ENCODE peak calls at places on chromosome 4, in six cellular contexts. G is astrocyte of the cerebellum, E is cardiac fibroblast, C is foreskin fibroblast, I is Calu3, T is MCF 10A. R is an unnamed sample.

GRCh38 chr4:100707786-100708185 is 190.0 kb upstream of the EMCN start:
- DNase-seq in E (no peak), G (no peak), T (no peak), I (no peak), C (no peak), R (no peak)

GRCh38 chr4:56128231-56128630 is 179.5 kb downstream of the CEP135 start:
- DNase-seq in E (peak), I (no peak), T (peak), C (no peak), G (peak), R (no peak)

GRCh38 chr4:74474345-74475099 is 29.6 kb downstream of the AREG start:
- DNase-seq in E (no peak), T (peak), C (peak), I (no peak), G (no peak), R (no peak)

GRCh38 chr4:152784490-152785195 is 4.9 kb downstream of the ARFIP1 start:
- DNase-seq in E (peak), C (peak), G (no peak), T (peak), I (peak), R (no peak)

GRCh38 chr4:64899563-64899962 is 490.3 kb upstream of the TECRL start:
- DNase-seq in C (no peak), G (peak), E (no peak), I (no peak), T (no peak), R (no peak)

GRCh38 chr4:143341186-143341755 is 4.6 kb downstream of the GAB1 start:
- DNase-seq in T (no peak), C (no peak), G (no peak), E (no peak), I (no peak), R (no peak)

GRCh38 chr4:3363411-3364141 is 70.8 kb downstream of the RGS12 start:
- DNase-seq in E (no peak), I (no peak), G (no peak), T (no peak), C (no peak), R (no peak)

GRCh38 chr4:1502976-1503375 is 96.7 kb upstream of the NKX1-1 start:
- DNase-seq in T (no peak), G (no peak), I (no peak), C (no peak), E (no peak), R (peak)

GRCh38 chr4:2789801-2790582 is 2.9 kb upstream of the SH3BP2 start:
- DNase-seq in C (no peak), I (no peak), T (no peak), G (no peak), E (no peak), R (no peak)

GRCh38 chr4:184647391-184648101 is 1.7 kb downstream of the CASP3 start:
- DNase-seq in I (no peak), T (peak), G (no peak), E (peak), C (no peak), R (no peak)

GRCh38 chr4:184651899-184652298 is 2.4 kb downstream of the PRIMPOL start:
- DNase-seq in G (no peak), I (no peak), C (no peak), T (no peak), E (no peak), R (no peak)

GRCh38 chr4:184648220-184649025 is 824 bp downstream of the CASP3 start:
- DNase-seq in T (peak), C (no peak), I (peak), E (peak), G (no peak), R (no peak)

GRCh38 chr4:184649971-184650855 is 675 bp downstream of the PRIMPOL start:
- DNase-seq in G (no peak), T (peak), I (no peak), E (peak), C (peak), R (no peak)

DNA sequence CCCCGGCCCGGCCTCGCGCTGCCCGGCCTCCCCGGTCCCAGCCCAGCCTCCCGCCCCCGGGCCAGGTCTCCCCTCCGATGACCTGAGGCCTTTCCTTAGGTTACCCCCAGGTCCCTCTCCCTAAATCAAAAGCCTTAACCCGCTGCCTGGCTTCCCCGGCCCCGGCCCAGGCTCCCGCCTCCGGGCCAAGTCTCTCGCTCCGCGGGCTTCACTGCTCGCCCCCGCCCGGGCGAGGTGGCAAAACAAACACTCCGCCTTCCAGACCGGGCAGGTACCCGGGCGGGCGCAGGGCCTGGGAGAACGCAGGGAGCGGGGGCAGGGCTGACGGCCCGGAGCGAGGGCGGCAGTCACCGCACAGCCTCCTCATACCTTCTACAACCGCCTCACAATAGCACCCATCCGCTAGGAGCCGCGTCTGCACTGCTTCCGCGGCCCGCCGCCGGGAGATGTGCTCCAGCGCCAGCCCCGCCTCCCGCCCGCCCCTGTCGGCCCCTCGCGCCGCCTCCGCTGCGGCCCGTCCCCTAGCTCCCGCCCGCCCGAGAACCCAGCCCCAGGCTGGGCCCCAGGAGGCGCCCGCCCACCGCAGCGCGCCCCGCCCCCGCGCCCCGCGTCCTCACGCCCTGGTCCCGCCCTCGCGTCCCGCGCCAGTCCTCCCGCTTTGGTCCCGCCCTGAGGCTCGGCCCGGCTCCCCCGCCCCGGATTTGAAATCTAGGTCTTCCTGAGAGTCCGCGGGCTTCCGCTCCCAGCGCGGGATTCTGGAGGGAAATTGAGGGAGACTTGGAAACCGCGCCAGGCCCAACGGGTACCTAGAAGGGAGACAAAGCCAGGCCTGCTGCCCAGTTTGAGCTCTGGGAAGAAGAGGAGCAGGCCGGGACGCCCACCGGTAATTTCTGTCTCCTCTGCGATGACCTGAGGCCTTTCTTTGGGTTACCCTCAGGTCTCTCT is at the start of the genes CASP3 and PRIMPOL:
- DNase-seq in I (peak), G (peak), T (peak), E (peak), C (peak), R (peak)
- TF ChIP-seq CTCF in I (no peak), G (peak), T (no peak), E (peak), C (peak), R (peak)

GRCh38 chr4:29966386-29966785 is 753.8 kb upstream of the PCDH7 start:
- DNase-seq in C (no peak), I (no peak), G (no peak), E (no peak), T (no peak), R (no peak)

GRCh38 chr4:29972121-29972520 is 748.0 kb upstream of the PCDH7 start:
- DNase-seq in I (no peak), T (no peak), G (no peak), E (no peak), C (no peak), R (no peak)

DNA sequence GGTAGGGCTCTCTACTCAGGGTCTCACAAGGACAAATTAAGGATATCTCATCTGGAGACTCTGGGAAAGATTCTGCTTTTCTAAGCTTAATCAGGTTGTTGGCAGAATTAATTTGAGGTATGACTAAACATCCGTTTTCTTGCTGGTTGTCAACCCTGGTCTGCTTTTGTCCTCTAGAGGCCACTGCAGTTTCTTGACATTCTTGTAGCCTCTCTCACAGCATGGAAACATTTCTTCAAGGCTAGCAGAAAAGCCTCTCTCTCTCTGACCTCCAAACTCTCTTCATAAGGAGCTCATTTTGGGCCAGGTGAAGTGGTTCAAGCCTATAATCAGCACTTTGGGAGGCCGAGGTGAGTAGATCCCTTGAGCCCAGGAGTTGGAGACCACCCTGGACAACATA is 749.5 kb upstream of the PCDH7 start:
- DNase-seq in T (peak), G (no peak), I (no peak), C (no peak), E (peak), R (no peak)
- TF ChIP-seq CTCF in T (peak), G (peak), I (no peak), C (no peak), E (no peak), R (peak)

GRCh38 chr4:83964996-83965541 is 429.2 kb downstream of the GPAT3 start:
- DNase-seq in I (no peak), G (no peak), C (peak), E (no peak), T (peak), R (no peak)

GRCh38 chr4:83959160-83959559 is 423.3 kb downstream of the GPAT3 start:
- DNase-seq in E (no peak), I (no peak), G (no peak), T (no peak), C (no peak), R (no peak)

GRCh38 chr4:83962492-83962891 is 426.6 kb downstream of the GPAT3 start:
- DNase-seq in G (no peak), C (no peak), E (no peak), I (no peak), T (no peak), R (no peak)

GRCh38 chr4:83961575-83961974 is 425.7 kb downstream of the GPAT3 start:
- DNase-seq in E (peak), G (no peak), T (peak), C (no peak), I (peak), R (no peak)
- TF ChIP-seq CTCF in E (peak), G (no peak), T (peak), C (peak), I (no peak), R (peak)

GRCh38 chr4:146291313-146291712 is 77.0 kb downstream of the REELD1 start:
- DNase-seq in E (no peak), T (no peak), I (no peak), G (no peak), C (no peak), R (no peak)
- TF ChIP-seq CTCF in E (no peak), T (no peak), I (no peak), G (no peak), C (no peak), R (no peak)

GRCh38 chr4:6686104-6686787 is 7.4 kb upstream of the S100P start:
- DNase-seq in T (no peak), G (no peak), I (no peak), E (no peak), C (no peak), R (no peak)

GRCh38 chr4:6687947-6688878 is 5.5 kb upstream of the S100P start:
- DNase-seq in I (peak), C (no peak), T (no peak), E (no peak), G (no peak), R (no peak)

GRCh38 chr4:6692379-6692778 is 1.3 kb upstream of the S100P start:
- DNase-seq in T (no peak), E (no peak), C (no peak), I (no peak), G (no peak), R (no peak)

GRCh38 chr4:6689506-6689960 is 4.1 kb upstream of the S100P start:
- DNase-seq in C (no peak), I (peak), G (no peak), T (no peak), E (no peak), R (no peak)

GRCh38 chr4:6688879-6689505 is 4.7 kb upstream of the S100P start:
- DNase-seq in G (peak), T (peak), I (peak), C (peak), E (peak), R (peak)
- TF ChIP-seq CTCF in G (no peak), T (no peak), I (no peak), C (no peak), E (no peak), R (no peak)

DNA sequence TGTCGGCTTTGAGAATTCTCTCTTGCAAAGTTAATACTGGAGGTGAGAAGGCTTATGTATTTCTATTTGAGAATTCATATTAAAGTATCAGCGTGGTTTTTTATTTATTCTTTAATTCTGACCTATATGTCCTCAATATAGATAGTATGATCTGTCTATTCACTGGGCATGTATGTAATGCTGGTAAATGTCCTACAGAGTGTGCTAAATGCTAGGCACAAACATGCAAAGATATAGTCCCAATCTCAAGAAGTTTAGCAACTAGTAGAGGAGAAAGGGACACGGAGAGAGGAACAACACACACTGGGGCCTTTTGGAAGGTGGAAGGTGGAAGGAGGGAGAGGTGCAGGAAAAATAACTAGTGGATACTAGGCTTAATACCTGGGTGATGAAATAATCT is 11.0 kb upstream of the BMPR1B start:
- DNase-seq in E (no peak), G (no peak), I (no peak), C (no peak), T (peak), R (no peak)
- TF ChIP-seq CTCF in E (peak), G (no peak), I (no peak), C (no peak), T (peak), R (no peak)

GRCh38 chr4:162943263-162943662 is 223.4 kb downstream of the NAF1 start:
- DNase-seq in E (no peak), G (no peak), T (no peak), C (no peak), I (no peak), R (no peak)
- TF ChIP-seq CTCF in E (no peak), G (peak), T (no peak), C (no peak), I (no peak), R (no peak)

GRCh38 chr4:182647901-182648300 is 269.3 kb downstream of the DCTD start:
- DNase-seq in I (no peak), E (no peak), T (no peak), G (no peak), C (no peak), R (no peak)

GRCh38 chr4:182642831-182643230 is 274.4 kb downstream of the DCTD start:
- DNase-seq in E (peak), C (no peak), T (peak), I (no peak), G (no peak), R (no peak)

GRCh38 chr4:182645511-182645910 is 271.7 kb downstream of the DCTD start:
- DNase-seq in I (no peak), T (no peak), E (peak), C (no peak), G (no peak), R (no peak)

GRCh38 chr4:182644326-182645050 is 272.7 kb downstream of the DCTD start:
- DNase-seq in C (no peak), E (peak), I (no peak), T (no peak), G (no peak), R (no peak)

DNA sequence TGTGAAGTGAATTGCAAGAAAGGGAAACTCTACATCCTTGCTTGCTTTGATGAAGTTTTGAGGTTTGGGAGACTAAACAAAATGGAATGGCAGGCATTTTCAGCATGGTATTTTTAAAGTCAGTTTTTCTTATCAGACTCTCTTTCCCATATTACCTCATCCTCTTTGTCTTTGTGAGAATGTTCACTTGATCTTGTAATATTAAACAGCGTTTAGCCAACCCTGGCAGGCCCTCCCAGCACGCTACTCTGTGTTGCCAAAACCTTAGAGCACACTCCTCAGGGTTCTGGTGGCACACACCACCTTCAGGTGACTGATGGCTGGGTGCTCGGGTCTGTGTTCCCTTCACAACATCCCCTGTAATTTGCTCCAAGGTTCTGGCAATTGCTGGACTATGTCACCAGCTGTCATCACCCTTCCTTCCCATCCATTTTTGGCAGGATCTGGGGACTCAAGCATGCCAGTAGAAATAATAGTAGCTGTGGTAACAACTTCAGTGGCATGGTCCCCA is 273.3 kb downstream of the DCTD start:
- DNase-seq in G (peak), I (no peak), C (peak), E (peak), T (no peak), R (no peak)
- TF ChIP-seq CTCF in G (no peak), I (no peak), C (no peak), E (no peak), T (no peak), R (no peak)

DNA sequence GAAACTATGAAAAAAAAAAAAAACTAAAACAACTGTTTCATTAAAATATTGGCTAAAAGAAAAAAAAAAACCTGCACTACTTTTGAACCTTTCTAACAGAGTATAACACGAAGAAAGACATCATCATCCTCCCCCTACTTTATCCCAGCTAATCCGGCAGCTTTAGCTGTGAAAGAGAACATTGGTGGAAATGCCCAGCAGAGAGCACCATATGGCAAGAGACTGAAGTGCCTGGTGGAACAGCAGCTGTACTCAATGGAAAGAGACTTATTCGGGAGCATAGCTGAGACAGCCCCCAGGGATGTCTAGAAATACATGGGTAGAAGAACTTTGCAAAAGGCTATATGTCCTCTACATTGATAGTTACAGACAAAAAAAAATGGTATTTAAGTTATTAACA is 30.3 kb downstream of the STPG2 start:
- DNase-seq in C (peak), T (peak), E (peak), G (peak), I (no peak), R (no peak)
- TF ChIP-seq CTCF in C (peak), T (peak), E (peak), G (peak), I (no peak), R (peak)

DNA sequence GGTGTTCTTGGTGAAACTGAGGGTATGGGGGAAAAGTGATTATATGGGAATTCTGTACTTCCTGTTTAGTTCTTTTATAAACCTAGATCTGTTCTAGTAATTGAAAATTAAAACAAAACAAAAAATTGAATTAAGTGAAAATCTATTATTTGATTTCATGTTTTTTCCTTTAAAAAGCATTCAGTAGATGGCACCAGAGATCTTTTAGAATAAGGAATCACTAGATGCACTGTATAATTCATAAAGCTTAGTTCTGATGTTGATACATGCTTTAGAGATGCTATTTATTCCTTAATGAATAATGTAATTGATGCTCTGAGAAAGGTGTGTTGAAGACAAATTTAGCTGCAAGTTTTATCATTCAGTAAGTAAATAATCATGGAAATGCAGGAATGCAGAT is 87.3 kb downstream of the LCORL start:
- DNase-seq in T (no peak), C (no peak), G (no peak), E (peak), I (no peak), R (no peak)
- TF ChIP-seq CTCF in T (no peak), C (no peak), G (no peak), E (peak), I (no peak), R (peak)